ENCODE peak calls at places on chromosomes 6 and 20, in nine cellular contexts. E is choroid plexus epithelial cell; A is stimulated activated CD8-positive, alpha-beta memory T cell treated with anti-CD3 and anti-CD28 coated beads, Interleukin-4, amount 100 ng/mL, for 4 hours; Y is neuronal stem cell; V is dorsolateral prefrontal cortex; S is HuH-7.5; F is EH; M is NCI-H2081; H is GM19239. U is an unnamed sample.

GRCh38 chr20:25223179-25223661 is 24.7 kb upstream of the PYGB start:
- DNase-seq in E (peak), A (no peak), Y (peak), V (no peak), S (peak), F (peak), M (no peak), H (no peak), U (peak)

GRCh38 chr6:71649893-71650292 is 236.5 kb upstream of the RIMS1 start:
- DNase-seq in E (no peak), A (no peak), Y (no peak), V (no peak), S (no peak), F (no peak), M (peak), H (no peak), U (no peak)

GRCh38 chr6:136335736-136336362 is 46.2 kb upstream of the BCLAF1 start:
- DNase-seq in E (no peak), A (no peak), Y (no peak), V (no peak), S (no peak), F (no peak), M (no peak), H (no peak), U (no peak)

GRCh38 chr6:52389626-52390360 is 27.8 kb downstream of the PAQR8 start:
- DNase-seq in E (peak), A (no peak), Y (no peak), V (peak), S (peak), F (peak), M (peak), H (peak), U (peak)

GRCh38 chr6:100050550-100050949 is 56.5 kb upstream of the MCHR2 start:
- DNase-seq in E (no peak), A (no peak), Y (no peak), V (no peak), S (no peak), F (no peak), M (no peak), H (no peak), U (no peak)

GRCh38 chr20:12241065-12241464 is 323.4 kb downstream of the BTBD3 start:
- DNase-seq in E (no peak), A (no peak), Y (no peak), V (no peak), S (no peak), F (no peak), M (peak), H (no peak), U (no peak)

GRCh38 chr6:133179483-133179882 is 61.7 kb upstream of the EYA4 start:
- DNase-seq in E (peak), A (no peak), Y (no peak), V (no peak), S (no peak), F (no peak), M (no peak), H (no peak), U (no peak)

GRCh38 chr20:24048014-24048611 is 59.5 kb upstream of the GGTLC1 start:
- DNase-seq in E (no peak), A (no peak), Y (no peak), V (no peak), S (no peak), F (no peak), M (no peak), H (no peak), U (no peak)

GRCh38 chr6:91117550-91117949 is 530.7 kb upstream of the MAP3K7 start:
- DNase-seq in E (no peak), A (no peak), Y (no peak), V (no peak), S (no peak), F (no peak), M (no peak), H (no peak), U (no peak)

GRCh38 chr6:109229536-109229935 is 134.2 kb downstream of the CEP57L1 start:
- DNase-seq in E (no peak), A (no peak), Y (no peak), V (no peak), S (peak), F (no peak), M (no peak), H (no peak), U (no peak)

U was measured in MCF 10A.